ENCODE peak calls at places on chromosomes 7 and 10, in ten cellular contexts. R is astrocyte of the spinal cord; V is stimulated activated CD8-positive, alpha-beta memory T cell treated with anti-CD3 and anti-CD28 coated beads, Interleukin-7, amount 100 ng/mL, for 1 hour; J is stimulated activated CD4-positive, alpha-beta T cell treated with anti-CD3 and anti-CD28 coated beads, Interleukin-2, amount 100 ng/mL, for 4 hours; Z is dorsolateral prefrontal cortex; S is WTC11; Q is iris pigment epithelial cell; M is astrocyte of the hippocampus; N is bronchial epithelial cell; D is neuronal stem cell. O is an unnamed sample.

GRCh38 chr10:117373848-117374505 is 1.3 kb downstream of the PDZD8 start:
- DNase-seq in J (no peak), R (peak; percentile 50), Z (no peak), N (peak; percentile 43), S (no peak), V (peak; percentile 16), M (peak; percentile 65), D (peak; percentile 12), Q (peak; percentile 70), O (no peak)

GRCh38 chr7:104950006-104950405 is 64.0 kb upstream of the KMT2E start:
- DNase-seq in V (no peak), D (no peak), S (no peak), J (no peak), R (no peak), Q (no peak), N (no peak), Z (no peak), M (no peak), O (no peak)

GRCh38 chr7:127941471-127941870 is 89.8 kb downstream of the LRRC4 start:
- DNase-seq in Q (no peak), D (no peak), N (no peak), Z (no peak), M (no peak), V (no peak), J (no peak), R (no peak), S (no peak), O (no peak)

GRCh38 chr7:96118449-96119001 is 203.4 kb downstream of the SLC25A13 start:
- DNase-seq in R (peak; percentile 53), J (no peak), Q (peak; percentile 11), M (peak; percentile 78), S (peak; percentile 16), D (no peak), V (no peak), Z (no peak), N (no peak), O (no peak)

GRCh38 chr10:124892905-124893304 is 49.0 kb upstream of the ZRANB1 start:
- DNase-seq in J (no peak), D (no peak), M (no peak), N (peak; percentile 32), R (no peak), Z (no peak), V (no peak), Q (no peak), S (no peak), O (peak; percentile 91)

GRCh38 chr7:19106308-19107141 is 10.9 kb downstream of the TWIST1 start:
- DNase-seq in Z (no peak), Q (no peak), D (peak; percentile 51), M (peak; percentile 47), S (peak; percentile 54), R (peak; percentile 41), J (no peak), V (no peak), N (no peak), O (no peak)

GRCh38 chr7:5492249-5493020 is 68.8 kb upstream of the TNRC18 start:
- DNase-seq in S (peak; percentile 59), D (no peak), M (no peak), Q (no peak), J (no peak), N (no peak), R (no peak), V (no peak), Z (peak; percentile 50), O (no peak)

GRCh38 chr10:538895-539294 is 150.6 kb downstream of the DIP2C start:
- DNase-seq in Q (peak; percentile 91), M (peak; percentile 57), V (no peak), D (no peak), J (no peak), R (peak; percentile 83), S (no peak), N (peak; percentile 34), Z (no peak), O (no peak)

GRCh38 chr7:85469446-85469970 is 282.7 kb upstream of the SEMA3D start:
- DNase-seq in N (no peak), Q (peak; percentile 36), S (no peak), J (no peak), V (no peak), D (no peak), Z (no peak), R (peak; percentile 42), M (no peak), O (no peak)

GRCh38 chr10:59905066-59905734 is 1.2 kb downstream of the CCDC6 start:
- DNase-seq in N (peak; percentile 31), D (no peak), Q (peak; percentile 26), M (peak; percentile 51), S (peak; percentile 59), R (no peak), J (peak; percentile 7), Z (no peak), V (no peak), O (peak; percentile 41)

GRCh38 chr7:30459591-30460245 is 18.9 kb downstream of the NOD1 start:
- DNase-seq in V (no peak), S (no peak), J (no peak), N (no peak), D (no peak), Z (no peak), M (peak; percentile 85), R (peak; percentile 93), Q (peak; percentile 87), O (no peak)

GRCh38 chr7:29866490-29866930 is 60.2 kb downstream of the WIPF3 start:
- DNase-seq in D (no peak), J (no peak), R (peak; percentile 55), Z (no peak), Q (peak; percentile 67), V (no peak), N (peak; percentile 17), M (peak; percentile 49), S (no peak), O (no peak)

GRCh38 chr7:47418910-47419309 is 163.0 kb downstream of the TNS3 start:
- DNase-seq in R (peak; percentile 71), D (no peak), Q (peak; percentile 77), M (no peak), J (no peak), N (peak; percentile 20), V (no peak), S (no peak), Z (no peak), O (no peak)